ENCODE peak calls at places on chromosomes 1 and 21, in four cellular contexts. D is neuronal stem cell, Y is mesendoderm, T is IMR-90. G is an unnamed sample.

GRCh38 chr1:204871405-204872037 is 859 bp downstream of the NFASC start:
- DNase-seq in D (no peak), T (no peak), Y (no peak), G (no peak)

GRCh38 chr1:31529999-31530705 is 46.2 kb upstream of the TINAGL1 start:
- DNase-seq in Y (no peak), T (peak; percentile 34), D (no peak), G (no peak)

GRCh38 chr1:103496014-103496635 is 29.4 kb upstream of the RNPC3 start:
- DNase-seq in D (no peak), T (peak; percentile 62), Y (no peak), G (no peak)

GRCh38 chr1:69263982-69264381 is 303.7 kb upstream of the LRRC7 start:
- DNase-seq in T (no peak), Y (no peak), D (no peak), G (no peak)

GRCh38 chr1:206978259-206978658 is 8.0 kb upstream of the FCAMR start:
- DNase-seq in Y (no peak), T (no peak), D (no peak), G (no peak)

GRCh38 chr21:36699026-36699545 is at the start of gene SIM2:
- DNase-seq in T (peak; percentile 52), Y (peak; percentile 63), D (peak; percentile 54), G (peak; percentile 58)

GRCh38 chr1:245748246-245748645 is 593.5 kb downstream of the KIF26B start:
- DNase-seq in T (no peak), Y (peak; percentile 17), D (peak; percentile 49), G (no peak)

GRCh38 chr1:212125654-212126053 is 90.1 kb downstream of the DTL start:
- DNase-seq in Y (no peak), D (no peak), T (no peak), G (no peak)

GRCh38 chr1:1432951-1433803 is 2.3 kb upstream of the VWA1 start:
- DNase-seq in T (no peak), Y (peak; percentile 88), D (peak; percentile 81), G (peak; percentile 82)

GRCh38 chr1:41558761-41559171 is 74.3 kb upstream of the EDN2 start:
- DNase-seq in D (no peak), T (no peak), Y (no peak), G (no peak)

GRCh38 chr21:24424786-24425185 is 1182.5 kb downstream of the MRPL39 start:
- DNase-seq in T (no peak), Y (no peak), D (no peak), G (no peak)

GRCh38 chr1:214126697-214127146 is 138.9 kb downstream of the PROX1 start:
- DNase-seq in Y (no peak), T (no peak), D (no peak), G (no peak)

GRCh38 chr21:42745511-42746239 is 92.3 kb downstream of the PDE9A start:
- DNase-seq in Y (no peak), D (no peak), T (no peak), G (no peak)

GRCh38 chr1:145979746-145980435 is 15.4 kb downstream of the POLR3GL start:
- DNase-seq in Y (no peak), T (no peak), D (no peak), G (no peak)

GRCh38 chr1:119982006-119982405 is 85.7 kb upstream of the ADAM30 start:
- DNase-seq in D (no peak), T (peak; percentile 68), Y (no peak), G (no peak)

GRCh38 chr1:41773144-41773571 is 145.6 kb downstream of the HIVEP3 start:
- DNase-seq in D (no peak), Y (no peak), T (peak; percentile 80), G (no peak)

GRCh38 chr1:31036749-31037500 is 28.6 kb downstream of the PUM1 start:
- DNase-seq in T (peak; percentile 42), D (no peak), Y (no peak), G (no peak)

GRCh38 chr1:243946946-243947345 is 96.9 kb upstream of the AKT3 start:
- DNase-seq in Y (peak; percentile 95), D (no peak), T (no peak), G (peak; percentile 76)

GRCh38 chr1:223713546-223714420 is 1.4 kb downstream of the CAPN2 start:
- DNase-seq in T (peak; percentile 26), D (no peak), Y (peak; percentile 65), G (no peak)

GRCh38 chr1:35708179-35708891 is 10.3 kb downstream of the C1orf216 start:
- DNase-seq in Y (peak; percentile 71), T (no peak), D (no peak), G (peak; percentile 67)

GRCh38 chr1:33099290-33100118 is 18.6 kb downstream of the AZIN2 start:
- DNase-seq in D (no peak), Y (peak; percentile 71), T (peak; percentile 100), G (peak; percentile 85)

GRCh38 chr1:113978863-113979702 is at the start of gene OLFML3:
- DNase-seq in D (peak; percentile 86), Y (peak; percentile 97), T (peak; percentile 95), G (peak; percentile 90)

GRCh38 chr1:224929335-224930237 is at the start of gene DNAH14:
- DNase-seq in D (peak; percentile 43), Y (peak; percentile 92), T (peak; percentile 60), G (peak; percentile 88)

GRCh38 chr21:42476493-42477342 is 19.3 kb downstream of the RSPH1 start:
- DNase-seq in D (no peak), T (no peak), Y (no peak), G (no peak)

GRCh38 chr21:38533887-38534286 is 35.6 kb upstream of the ERG start:
- DNase-seq in T (no peak), Y (no peak), D (no peak), G (no peak)

GRCh38 chr1:67807282-67807681 is 26.0 kb downstream of the GNG12 start:
- DNase-seq in Y (no peak), T (no peak), D (no peak), G (no peak)

GRCh38 chr1:207020709-207021107 is 11.8 kb downstream of the C1orf116 start:
- DNase-seq in Y (no peak), T (peak; percentile 37), D (no peak), G (no peak)

GRCh38 chr21:36863260-36863659 is 103.2 kb downstream of the HLCS start:
- DNase-seq in D (no peak), T (no peak), Y (no peak), G (no peak)

GRCh38 chr1:185017338-185017737 is 28.0 kb upstream of the RNF2 start:
- DNase-seq in T (peak; percentile 94), D (no peak), Y (no peak), G (no peak)

GRCh38 chr21:42439284-42440186 is 35.8 kb downstream of the UBASH3A start:
- DNase-seq in D (no peak), T (no peak), Y (no peak), G (no peak)

GRCh38 chr1:183783896-183784637 is 20.9 kb upstream of the RGL1 start:
- DNase-seq in T (peak; percentile 91), D (no peak), Y (no peak), G (no peak)

DNA sequence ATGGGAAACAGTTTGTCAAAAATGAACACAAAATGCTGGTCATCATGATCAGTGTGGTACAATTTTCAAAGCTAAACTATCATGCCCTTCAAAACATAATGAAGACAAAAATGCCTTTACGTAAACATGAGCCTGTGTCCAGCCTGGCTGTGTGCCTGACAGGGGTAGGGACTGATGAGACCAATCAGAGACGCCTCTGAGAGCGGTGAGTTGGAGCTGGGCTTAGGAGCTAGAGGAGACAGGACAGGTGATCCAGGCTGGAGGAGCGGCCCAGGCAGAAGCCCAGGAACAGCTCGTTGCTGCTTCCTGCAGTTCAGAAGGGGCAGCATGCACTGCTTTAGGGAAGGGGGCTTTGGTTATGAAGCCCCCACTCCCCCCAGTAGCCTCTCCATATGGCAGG is 70.0 kb downstream of the ARHGEF10L start:
- DNase-seq in T (no peak), Y (no peak), D (no peak), G (no peak)
- H3K9ac ChIP-seq in T (no peak overlapping the region), Y (no peak overlapping the region), D (no peak overlapping the region), G (no peak overlapping the region)

DNA sequence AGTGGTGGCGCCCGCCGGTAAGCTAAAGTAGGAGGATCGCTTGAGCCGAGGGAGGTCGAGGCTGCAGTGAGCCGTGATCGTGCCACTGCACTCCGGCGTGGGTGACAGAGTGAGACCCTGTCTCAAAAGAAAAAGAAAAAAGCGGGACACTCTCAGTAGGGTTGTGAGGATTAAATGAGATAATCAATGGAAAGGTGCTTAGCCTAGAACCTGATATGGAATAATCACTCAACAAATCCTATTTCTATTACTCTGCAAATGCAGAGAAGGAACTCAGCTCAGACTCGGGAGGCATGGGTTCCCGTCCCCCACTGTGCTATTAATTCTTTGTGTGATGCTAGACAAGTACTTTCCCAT is 541 bp upstream of the LUZP1 start:
- DNase-seq in D (no peak), Y (no peak), T (no peak), G (no peak)
- H2BK15ac ChIP-seq in D (no peak overlapping the region), Y (no peak overlapping the region), T (no peak overlapping the region), G (no peak overlapping the region)

GRCh38 chr1:172823534-172823933 is 164.6 kb downstream of the FASLG start:
- DNase-seq in Y (no peak), D (no peak), T (peak; percentile 68), G (no peak)
- H3K4ac ChIP-seq in Y (no peak overlapping the region), D (no peak overlapping the region), T (peak overlapping the region; percentile 63), G (no peak overlapping the region)

GRCh38 chr21:35328856-35329455 is 279.9 kb upstream of the RUNX1 start:
- DNase-seq in D (no peak), Y (no peak), T (no peak), G (no peak)

GRCh38 chr21:35326677-35327076 is 277.6 kb upstream of the RUNX1 start:
- DNase-seq in D (no peak), Y (no peak), T (peak; percentile 18), G (no peak)

GRCh38 chr21:35324372-35325220 is 275.5 kb upstream of the RUNX1 start:
- DNase-seq in D (no peak), T (peak; percentile 63), Y (peak; percentile 39), G (no peak)

GRCh38 chr21:35323947-35324346 is 274.8 kb upstream of the RUNX1 start:
- DNase-seq in D (no peak), Y (no peak), T (no peak), G (no peak)

GRCh38 chr21:35325953-35326352 is 276.9 kb upstream of the RUNX1 start:
- DNase-seq in T (no peak), D (no peak), Y (no peak), G (no peak)
- H3K9ac ChIP-seq in T (no peak overlapping the region), D (no peak overlapping the region), Y (no peak overlapping the region), G (no peak overlapping the region)

DNA sequence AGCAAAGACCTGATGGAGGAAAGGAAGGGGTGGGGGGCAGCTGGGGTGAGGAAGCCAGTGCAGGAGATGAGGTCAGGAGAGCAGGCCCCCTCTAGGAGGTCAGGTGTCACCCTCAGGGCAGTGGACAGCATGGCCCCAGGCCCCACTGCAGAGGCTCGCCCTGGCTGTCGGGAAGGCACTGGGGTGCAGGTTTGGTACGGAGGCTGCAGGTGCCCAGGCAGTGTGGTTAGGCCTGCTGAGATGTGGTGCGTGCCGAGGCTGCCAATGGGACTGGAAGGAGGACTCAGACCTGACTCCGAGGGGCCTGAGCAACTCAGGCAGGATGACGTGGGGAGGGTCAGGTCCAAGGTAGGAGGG is 82.3 kb downstream of the PCBP3 start:
- DNase-seq in Y (no peak), T (no peak), D (no peak), G (no peak)
- H2BK15ac ChIP-seq in Y (no peak overlapping the region), T (no peak overlapping the region), D (no peak overlapping the region), G (no peak overlapping the region)

GRCh38 chr1:25003000-25003399 is 72.9 kb upstream of the RUNX3 start:
- DNase-seq in Y (no peak), T (no peak), D (no peak), G (no peak)

GRCh38 chr1:25003457-25004190 is 73.5 kb upstream of the RUNX3 start:
- DNase-seq in T (peak; percentile 23), Y (no peak), D (no peak), G (no peak)

GRCh38 chr1:24999426-24999825 is 69.3 kb upstream of the RUNX3 start:
- DNase-seq in T (no peak), D (no peak), Y (no peak), G (no peak)

GRCh38 chr1:24999906-25000305 is 69.8 kb upstream of the RUNX3 start:
- DNase-seq in Y (no peak), D (no peak), T (no peak), G (no peak)

GRCh38 chr1:25001125-25001915 is 71.2 kb upstream of the RUNX3 start:
- DNase-seq in T (no peak), Y (no peak), D (no peak), G (no peak)
- H3K4ac ChIP-seq in T (no peak overlapping the region), Y (no peak overlapping the region), D (no peak overlapping the region), G (no peak overlapping the region)

G was measured in H9.